ENCODE peak calls at places on chromosomes 13 and 19, in ten cellular contexts. Z is gastrocnemius medialis, J is Peyer's patch, U is suprapubic skin, L is heart left ventricle, G is IMR-90, E is tibial nerve, H is testis, B is transverse colon, V is HCT116. R is an unnamed sample. For H3K9me3 and H3K36me3, the result is how much of the 10 kb centered on the place peaks cover.

GRCh38 chr13:80679423-80679822 is 338.5 kb upstream of the SPRY2 start:
- DNase-seq in G (no peak), E (no peak), H (no peak), J (no peak), B (no peak), L (no peak), V (no peak), Z (no peak), U (no peak), R (no peak)

GRCh38 chr19:38946229-38947010 is 15.7 kb downstream of the MRPS12 start:
- DNase-seq in Z (no peak), G (no peak), L (no peak), J (no peak), U (no peak), H (no peak), E (no peak), B (no peak), V (no peak), R (no peak)

GRCh38 chr13:114142640-114143490 is 10.4 kb upstream of the RASA3 start:
- DNase-seq in E (no peak), V (no peak), G (peak), H (no peak), U (no peak), J (peak), Z (no peak), B (peak), L (no peak), R (no peak)

GRCh38 chr13:29978211-29978610 is 127.8 kb upstream of the UBL3 start:
- DNase-seq in J (no peak), Z (no peak), U (no peak), H (no peak), G (peak), E (no peak), B (no peak), V (no peak), L (no peak), R (no peak)

GRCh38 chr19:33302974-33303790 is 848 bp upstream of the CEBPA start:
- DNase-seq in U (no peak), J (no peak), E (no peak), V (no peak), Z (peak), L (peak), B (peak), H (peak), G (peak), R (peak)

GRCh38 chr13:41177616-41178015 is 16.8 kb downstream of the KBTBD7 start:
- DNase-seq in J (no peak), E (no peak), L (no peak), B (no peak), H (no peak), G (no peak), Z (no peak), V (no peak), U (no peak), R (no peak)

GRCh38 chr13:43095771-43096719 is 72.7 kb downstream of the DNAJC15 start:
- DNase-seq in B (no peak), J (no peak), E (no peak), V (no peak), G (no peak), H (no peak), L (no peak), Z (no peak), U (no peak), R (no peak)

GRCh38 chr19:29293292-29293691 is 80.3 kb upstream of the UQCRFS1 start:
- DNase-seq in U (peak), J (no peak), H (no peak), Z (no peak), B (no peak), L (no peak), G (no peak), E (no peak), V (no peak), R (no peak)

GRCh38 chr19:32253683-32254020 is 91.8 kb upstream of the ZNF507 start:
- DNase-seq in E (no peak), Z (no peak), B (no peak), V (no peak), J (no peak), L (no peak), H (no peak), U (peak), G (no peak), R (no peak)

GRCh38 chr13:105969761-105970160 is 565.7 kb downstream of the EFNB2 start:
- DNase-seq in J (no peak), U (no peak), B (no peak), E (no peak), V (peak), L (no peak), G (no peak), H (no peak), Z (no peak), R (no peak)

GRCh38 chr19:6061420-6062130 is 48.7 kb downstream of the RFX2 start:
- DNase-seq in V (no peak), Z (peak), J (no peak), G (no peak), H (peak), L (no peak), E (no peak), U (no peak), B (peak), R (no peak)

GRCh38 chr13:49220035-49220855 is at the start of gene MLNR:
- DNase-seq in H (peak), J (no peak), Z (no peak), V (no peak), E (no peak), L (no peak), B (no peak), G (no peak), U (no peak), R (no peak)

GRCh38 chr13:40220299-40220935 is 446.0 kb downstream of the FOXO1 start:
- DNase-seq in G (no peak), L (no peak), B (no peak), E (no peak), U (no peak), V (no peak), Z (no peak), H (no peak), J (no peak), R (no peak)

GRCh38 chr13:101838305-101838835 is 385.9 kb downstream of the ITGBL1 start:
- DNase-seq in B (no peak), U (no peak), V (no peak), G (peak), J (no peak), Z (no peak), E (no peak), H (no peak), L (no peak), R (no peak)

GRCh38 chr13:85666356-85666755 is 132.9 kb downstream of the SLITRK6 start:
- DNase-seq in E (no peak), H (no peak), J (no peak), B (no peak), V (no peak), L (no peak), Z (no peak), G (no peak), U (no peak), R (no peak)

GRCh38 chr13:95246292-95247082 is 54.8 kb downstream of the ABCC4 start:
- DNase-seq in U (no peak), G (no peak), Z (no peak), B (no peak), E (no peak), L (no peak), V (no peak), J (no peak), H (no peak), R (no peak)

GRCh38 chr19:686589-687297 is 8.5 kb downstream of the PRSS57 start:
- DNase-seq in H (no peak), V (no peak), E (no peak), G (no peak), L (no peak), U (no peak), Z (no peak), B (no peak), J (no peak), R (no peak)

GRCh38 chr19:14686411-14686810 is 3.4 kb upstream of the ZNF333 start:
- DNase-seq in E (no peak), V (peak), J (peak), G (peak), U (no peak), Z (no peak), B (peak), H (no peak), L (no peak), R (no peak)
- H3K9me3 ChIP-seq in E (under half), V (under half), J (under half), G (under half), U (under half), Z (under half), B (under half), H (under half), L (under half), R (under half)

DNA sequence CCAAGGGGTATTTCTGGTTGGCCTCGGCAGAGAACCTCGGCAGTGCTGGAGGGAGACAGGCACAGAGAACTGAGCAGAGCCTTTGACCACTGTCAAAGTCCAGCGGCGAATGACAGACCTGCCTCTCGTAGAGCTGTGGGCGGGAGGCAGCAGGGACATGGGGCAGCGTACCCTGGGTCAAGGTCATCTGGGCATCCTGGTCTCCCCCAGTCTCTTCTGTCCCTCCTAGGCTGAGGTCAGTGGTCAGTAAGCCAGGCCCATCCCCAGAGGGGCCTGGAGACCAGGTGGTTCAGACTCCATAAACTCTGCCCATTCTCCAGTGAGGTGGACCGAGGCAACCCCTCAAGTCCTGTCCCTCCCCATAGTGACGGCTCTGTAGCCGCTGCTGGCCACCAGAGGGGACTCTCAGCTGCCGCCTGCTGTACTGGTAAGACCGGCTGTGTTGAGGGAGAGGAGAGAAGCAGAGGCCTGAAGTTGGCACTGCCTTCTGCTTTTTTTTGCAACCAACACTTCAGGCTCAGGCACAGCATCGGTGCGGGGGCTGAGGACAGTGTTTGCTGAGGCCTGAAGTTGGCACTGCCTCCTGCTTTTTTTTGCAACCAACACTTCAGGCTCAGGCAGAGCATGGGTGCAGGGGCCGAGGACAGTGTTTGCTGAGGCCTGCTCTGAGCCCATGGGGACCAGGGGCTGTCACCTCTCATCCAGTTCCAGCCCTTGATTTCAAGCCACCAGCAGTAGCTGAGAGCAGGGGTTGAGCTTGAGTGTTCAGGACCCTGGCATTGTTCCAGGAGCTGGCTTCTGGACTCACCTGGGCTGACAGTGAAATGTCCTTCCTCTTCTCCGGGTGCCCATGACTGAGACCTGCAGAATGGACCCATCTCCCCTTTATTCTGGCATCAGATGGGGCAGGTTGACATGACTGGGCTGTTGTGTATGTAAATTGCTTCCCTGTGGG is at the start of gene PGLYRP2:
- DNase-seq in V (no peak), B (no peak), U (no peak), Z (no peak), H (peak), G (no peak), L (peak), J (no peak), E (no peak), R (no peak)
- TF ChIP-seq POLR2A in V (no peak), B (no peak), U (no peak), Z (no peak), H (no peak), G (no peak), L (no peak), J (no peak), E (no peak), R (no peak)

GRCh38 chr13:25330541-25330940 is 29.1 kb downstream of the NUP58 start:
- DNase-seq in J (no peak), Z (no peak), V (no peak), L (no peak), B (no peak), H (no peak), E (no peak), G (peak), U (no peak), R (no peak)

GRCh38 chr13:25324100-25324499 is 22.7 kb downstream of the NUP58 start:
- DNase-seq in E (no peak), Z (no peak), U (no peak), V (no peak), L (no peak), J (no peak), H (no peak), B (no peak), G (peak), R (no peak)

GRCh38 chr13:25329706-25330105 is 28.3 kb downstream of the NUP58 start:
- DNase-seq in L (no peak), V (no peak), J (no peak), B (no peak), G (peak), Z (no peak), E (no peak), H (no peak), U (no peak), R (no peak)
- H3K36me3 ChIP-seq in L (under half), V (half or more), J (under half), B (under half), G (under half), Z (half or more), E (under half), H (under half), U (half or more), R (under half)

GRCh38 chr19:57954996-57955395 is 7.5 kb upstream of the ZNF256 start:
- DNase-seq in G (no peak), J (no peak), V (no peak), U (no peak), B (no peak), H (no peak), Z (no peak), L (no peak), E (no peak), R (no peak)
- H3K9me3 ChIP-seq in G (under half), J (under half), V (under half), U (under half), B (under half), H (under half), Z (under half), L (under half), E (under half), R (under half)

DNA sequence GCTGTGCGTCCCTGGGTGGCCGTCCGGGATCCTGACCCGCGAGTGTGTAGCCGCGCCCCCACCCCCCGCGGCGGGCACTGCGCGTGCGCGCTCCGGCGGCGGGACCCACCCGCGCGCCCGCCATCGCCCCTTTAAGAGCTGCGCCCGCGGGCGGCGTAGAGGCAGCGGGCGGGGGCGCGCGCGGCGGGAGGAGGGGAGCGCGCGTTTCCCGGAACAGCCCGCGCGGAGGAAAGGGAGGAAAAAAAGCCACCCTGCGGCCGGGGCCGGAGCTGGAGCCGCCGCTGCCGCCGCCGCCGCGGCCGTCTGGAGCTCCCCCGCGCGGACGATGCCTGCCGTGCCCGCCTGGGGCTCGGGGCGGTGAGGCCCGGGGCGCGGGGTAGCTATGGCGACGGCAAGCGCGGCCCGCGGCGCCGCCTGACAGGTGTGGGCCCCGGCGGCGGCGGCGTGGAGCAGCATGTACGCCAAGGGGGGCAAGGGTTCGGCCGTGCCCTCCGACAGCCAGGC is at the start of gene SSBP4:
- DNase-seq in E (no peak), U (no peak), V (no peak), Z (peak), L (peak), J (peak), G (peak), H (peak), B (peak), R (peak)
- TF ChIP-seq POLR2A in E (peak), U (no peak), V (no peak), Z (peak), L (no peak), J (no peak), G (peak), H (no peak), B (no peak), R (peak)